ENCODE peak calls at places on chromosome 2, in six cellular contexts. O is iris pigment epithelial cell; Q is osteocyte; V is choroid plexus epithelial cell; I is left cardiac atrium; G is activated CD4-positive, alpha-beta T cell treated with anti-CD3 and anti-CD28 coated beads, Interleukin-2, amount 50 U/mL, for 24 hours. N is an unnamed sample.

GRCh38 chr2:66269166-66269565 is 165.8 kb upstream of the MEIS1 start:
- DNase-seq in O (no peak), Q (no peak), V (no peak), I (no peak), G (no peak), N (no peak)

GRCh38 chr2:168712053-168712452 is 90.4 kb upstream of the NOSTRIN start:
- DNase-seq in O (no peak), Q (no peak), V (peak), I (no peak), G (no peak), N (no peak)

GRCh38 chr2:143778981-143779380 is 649.8 kb downstream of the ARHGAP15 start:
- DNase-seq in O (peak), Q (no peak), V (no peak), I (no peak), G (no peak), N (peak)

GRCh38 chr2:201263774-201264173 is 3.4 kb downstream of the CASP8 start:
- DNase-seq in O (no peak), Q (no peak), V (no peak), I (no peak), G (no peak), N (no peak)

GRCh38 chr2:171522804-171523338 is 597 bp downstream of the CYBRD1 start:
- DNase-seq in O (peak), Q (peak), V (peak), I (peak), G (no peak), N (no peak)

GRCh38 chr2:207767461-207768167 is 2.1 kb downstream of the FZD5 start:
- DNase-seq in O (no peak), Q (no peak), V (peak), I (peak), G (no peak), N (peak)

GRCh38 chr2:146496248-146496647 is 1348.6 kb upstream of the ACVR2A start:
- DNase-seq in O (no peak), Q (no peak), V (no peak), I (no peak), G (no peak), N (no peak)

GRCh38 chr2:188588235-188588634 is 296.6 kb downstream of the GULP1 start:
- DNase-seq in O (no peak), Q (no peak), V (peak), I (no peak), G (no peak), N (peak)

GRCh38 chr2:113012436-113013335 is 7.4 kb downstream of the IL36A start:
- DNase-seq in O (peak), Q (no peak), V (peak), I (no peak), G (no peak), N (peak)

GRCh38 chr2:213995400-213996105 is 415.3 kb upstream of the VWC2L start:
- DNase-seq in O (peak), Q (no peak), V (peak), I (no peak), G (no peak), N (peak)

GRCh38 chr2:134657650-134658250 is 61.0 kb downstream of the TMEM163 start:
- DNase-seq in O (no peak), Q (peak), V (no peak), I (no peak), G (no peak), N (peak)

GRCh38 chr2:219207884-219208740 is 1.5 kb downstream of the ZFAND2B start:
- DNase-seq in O (peak), Q (no peak), V (peak), I (no peak), G (no peak), N (peak)

GRCh38 chr2:67037655-67038054 is 359.5 kb upstream of the ETAA1 start:
- DNase-seq in O (no peak), Q (no peak), V (no peak), I (no peak), G (no peak), N (no peak)

GRCh38 chr2:120716641-120717585 is 18.8 kb upstream of the GLI2 start:
- DNase-seq in O (no peak), Q (no peak), V (no peak), I (no peak), G (no peak), N (no peak)

GRCh38 chr2:175063741-175064140 is 58.6 kb upstream of the CHN1 start:
- DNase-seq in O (peak), Q (no peak), V (peak), I (no peak), G (no peak), N (no peak)

GRCh38 chr2:45227347-45227746 is 218.1 kb upstream of the SIX2 start:
- DNase-seq in O (no peak), Q (no peak), V (no peak), I (no peak), G (no peak), N (no peak)

GRCh38 chr2:170481201-170481600 is 233.9 kb upstream of the SP5 start:
- DNase-seq in O (no peak), Q (no peak), V (no peak), I (no peak), G (no peak), N (no peak)

GRCh38 chr2:88697361-88698026 is 6.0 kb downstream of the RPIA start:
- DNase-seq in O (no peak), Q (peak), V (no peak), I (no peak), G (no peak), N (no peak)

GRCh38 chr2:23988371-23988770 is 21.5 kb upstream of the MFSD2B start:
- DNase-seq in O (no peak), Q (no peak), V (peak), I (no peak), G (no peak), N (peak)

N was measured in PC-3.